ENCODE peak calls at places on chromosomes 2 and 18, in five cellular contexts. O is ovary; Y is activated T-cell treated with anti-CD3 and anti-CD28 coated beads, Interleukin-2, amount 50 U/mL, for 24 hours; G is fibroblast of the aortic adventitia; K is GM13976. B is an unnamed sample.

GRCh38 chr18:12703714-12704113 is 872 bp downstream of the PSMG2 start:
- DNase-seq in O (no peak), Y (no peak), G (peak; percentile 27), K (no peak), B (no peak)

GRCh38 chr2:85189606-85190270 is 56.5 kb downstream of the TCF7L1 start:
- DNase-seq in O (no peak), Y (no peak), G (no peak), K (no peak), B (peak; percentile 85)

GRCh38 chr2:174038472-174038871 is 73.3 kb upstream of the SP3 start:
- DNase-seq in O (no peak), Y (no peak), G (no peak), K (peak; percentile 34), B (no peak)

GRCh38 chr2:2251255-2251654 is 79.8 kb downstream of the MYT1L start:
- DNase-seq in O (no peak), Y (no peak), G (no peak), K (no peak), B (peak; percentile 45)

GRCh38 chr18:8084160-8084559 is 517.0 kb downstream of the PTPRM start:
- DNase-seq in O (no peak), Y (no peak), G (peak; percentile 48), K (no peak), B (no peak)

GRCh38 chr18:48347756-48348326 is 61.3 kb downstream of the ZBTB7C start:
- DNase-seq in O (no peak), Y (no peak), G (no peak), K (no peak), B (peak; percentile 60)

GRCh38 chr18:36211612-36212065 is 24.3 kb downstream of the MOCOS start:
- DNase-seq in O (no peak), Y (no peak), G (peak; percentile 4), K (no peak), B (peak; percentile 55)

GRCh38 chr2:25301453-25302352 is 40.0 kb downstream of the DNMT3A start:
- DNase-seq in O (no peak), Y (peak; percentile 79), G (peak; percentile 52), K (peak; percentile 88), B (no peak)

GRCh38 chr2:62343636-62344349 is 147.9 kb downstream of the B3GNT2 start:
- DNase-seq in O (no peak), Y (no peak), G (no peak), K (no peak), B (no peak)

GRCh38 chr2:61426267-61426897 is 44.5 kb downstream of the USP34 start:
- DNase-seq in O (no peak), Y (peak; percentile 76), G (no peak), K (peak; percentile 73), B (no peak)

GRCh38 chr2:204260162-204260877 is 285.0 kb upstream of the PARD3B start:
- DNase-seq in O (peak; percentile 33), Y (peak; percentile 39), G (peak; percentile 77), K (peak; percentile 33), B (no peak)

GRCh38 chr2:186135697-186136096 is 350.4 kb upstream of the ZC3H15 start:
- DNase-seq in O (no peak), Y (no peak), G (peak; percentile 17), K (no peak), B (no peak)

GRCh38 chr2:170162261-170162612 is 15.7 kb upstream of the MYO3B start:
- DNase-seq in O (no peak), Y (no peak), G (no peak), K (no peak), B (no peak)

GRCh38 chr2:169116993-169117392 is 47.6 kb downstream of the DHRS9 start:
- DNase-seq in O (no peak), Y (no peak), G (no peak), K (no peak), B (no peak)

GRCh38 chr2:227474406-227474805 is 2.5 kb downstream of the AGFG1 start:
- DNase-seq in O (no peak), Y (no peak), G (no peak), K (no peak), B (no peak)

GRCh38 chr18:67504739-67505138 is 11.8 kb downstream of the DSEL start:
- DNase-seq in O (no peak), Y (no peak), G (no peak), K (no peak), B (no peak)

GRCh38 chr18:8288447-8289213 is 320.6 kb upstream of the RAB12 start:
- DNase-seq in O (no peak), Y (no peak), G (no peak), K (no peak), B (no peak)

GRCh38 chr2:187994464-187995331 is 297.0 kb upstream of the GULP1 start:
- DNase-seq in O (no peak), Y (no peak), G (peak; percentile 7), K (no peak), B (no peak)

GRCh38 chr2:43707255-43707654 is 31.0 kb upstream of the C1GALT1C1L start:
- DNase-seq in O (peak; percentile 43), Y (no peak), G (peak; percentile 73), K (no peak), B (no peak)

GRCh38 chr2:72893594-72894319 is 6.5 kb downstream of the SPR start:
- DNase-seq in O (no peak), Y (peak; percentile 56), G (peak; percentile 65), K (peak; percentile 80), B (peak; percentile 79)

GRCh38 chr2:211901226-211901625 is 637.4 kb downstream of the ERBB4 start:
- DNase-seq in O (no peak), Y (no peak), G (no peak), K (no peak), B (no peak)

GRCh38 chr18:34965108-34965507 is 76.1 kb upstream of the MAPRE2 start:
- DNase-seq in O (no peak), Y (no peak), G (no peak), K (no peak), B (no peak)

GRCh38 chr2:69097908-69098655 is 85.1 kb downstream of the ANTXR1 start:
- DNase-seq in O (no peak), Y (no peak), G (peak; percentile 37), K (no peak), B (no peak)

GRCh38 chr2:113041871-113042270 is 10.8 kb downstream of the IL36B start:
- DNase-seq in O (no peak), Y (no peak), G (no peak), K (no peak), B (no peak)

GRCh38 chr2:187230088-187230487 is 218.0 kb downstream of the CALCRL start:
- DNase-seq in O (no peak), Y (no peak), G (no peak), K (no peak), B (no peak)

GRCh38 chr2:208083807-208084206 is 40.5 kb downstream of the CRYGD start:
- DNase-seq in O (no peak), Y (no peak), G (no peak), K (no peak), B (no peak)

GRCh38 chr2:66853585-66853984 is 418.7 kb downstream of the MEIS1 start:
- DNase-seq in O (peak; percentile 66), Y (no peak), G (no peak), K (no peak), B (no peak)

GRCh38 chr2:80026040-80026729 is 278.4 kb downstream of the LRRTM1 start:
- DNase-seq in O (no peak), Y (no peak), G (no peak), K (no peak), B (no peak)

GRCh38 chr2:39476524-39476923 is 39.4 kb upstream of the MAP4K3 start:
- DNase-seq in O (no peak), Y (no peak), G (no peak), K (peak; percentile 38), B (no peak)

GRCh38 chr2:112841399-112842044 is 4.9 kb upstream of the IL1B start:
- DNase-seq in O (no peak), Y (no peak), G (no peak), K (peak; percentile 45), B (no peak)

GRCh38 chr2:137706786-137707613 is 257.3 kb upstream of the HNMT start:
- DNase-seq in O (no peak), Y (no peak), G (no peak), K (no peak), B (no peak)

GRCh38 chr2:64457518-64457917 is 3.6 kb downstream of the LGALSL start:
- DNase-seq in O (no peak), Y (no peak), G (no peak), K (no peak), B (no peak)

GRCh38 chr18:52813637-52814416 is 473.8 kb downstream of the DCC start:
- DNase-seq in O (no peak), Y (no peak), G (no peak), K (no peak), B (no peak)

GRCh38 chr18:48983793-48984437 is 33.1 kb upstream of the SMAD7 start:
- DNase-seq in O (no peak), Y (no peak), G (peak; percentile 46), K (no peak), B (no peak)

GRCh38 chr2:240588669-240589068 is 2.1 kb downstream of the CAPN10 start:
- DNase-seq in O (no peak), Y (no peak), G (no peak), K (no peak), B (no peak)

B was measured in mesenteric fat pad.